ENCODE peak calls at places on chromosomes 12 and 14, in four cellular contexts. J is hypothalamus; T is stimulated activated naive CD8-positive, alpha-beta T cell treated with anti-CD3 and anti-CD28 coated beads, Interleukin-15, Interleukin-2, amounts not matched to agents 100 U/mL and 50 U/mL, for 24 hours; M is brain microvascular endothelial cell. D is an unnamed sample.

GRCh38 chr12:8446642-8447547 is 8.9 kb upstream of the CLEC6A start:
- DNase-seq in J (no peak), M (no peak), T (no peak), D (no peak)

GRCh38 chr14:60721331-60722162 is 2.6 kb downstream of the SIX4 start:
- DNase-seq in M (peak), T (peak), J (no peak), D (peak)

GRCh38 chr14:69346710-69347109 is 51.4 kb downstream of the ERH start:
- DNase-seq in T (peak), M (no peak), J (no peak), D (no peak)

GRCh38 chr14:99929601-99930000 is 135.6 kb upstream of the EVL start:
- DNase-seq in T (no peak), M (no peak), J (no peak), D (no peak)

GRCh38 chr12:96352161-96352835 is 47.9 kb downstream of the CDK17 start:
- DNase-seq in M (no peak), T (no peak), J (no peak), D (no peak)

GRCh38 chr14:63759454-63759853 is 31.6 kb upstream of the SGPP1 start:
- DNase-seq in M (no peak), T (no peak), J (no peak), D (no peak)

GRCh38 chr12:82507656-82508055 is 149.3 kb downstream of the METTL25 start:
- DNase-seq in M (no peak), T (no peak), J (no peak), D (no peak)

GRCh38 chr12:109760930-109761630 is 47.5 kb downstream of the FAM222A start:
- DNase-seq in M (no peak), J (no peak), T (no peak), D (no peak)

GRCh38 chr12:47238665-47239064 is 158.9 kb upstream of the AMIGO2 start:
- DNase-seq in M (no peak), T (no peak), J (no peak), D (no peak)

GRCh38 chr14:104277416-104278213 is 139.2 kb downstream of the KIF26A start:
- DNase-seq in J (no peak), M (no peak), T (no peak), D (no peak)

GRCh38 chr12:11662369-11662768 is 12.9 kb downstream of the ETV6 start:
- DNase-seq in J (no peak), M (no peak), T (no peak), D (no peak)

GRCh38 chr12:92987362-92987761 is 58.3 kb upstream of the EEA1 start:
- DNase-seq in J (no peak), T (no peak), M (peak), D (peak)

GRCh38 chr14:57866199-57866755 is 385 bp upstream of the SLC35F4 start:
- DNase-seq in T (no peak), M (no peak), J (no peak), D (no peak)

GRCh38 chr14:73753887-73754880 is 40.0 kb upstream of the PNMA1 start:
- DNase-seq in J (peak), M (no peak), T (peak), D (peak)

GRCh38 chr14:101098641-101099040 is 195.1 kb upstream of the RTL1 start:
- DNase-seq in J (no peak), T (no peak), M (peak), D (no peak)

GRCh38 chr12:120630139-120630895 is 10.1 kb upstream of the CABP1 start:
- DNase-seq in M (no peak), T (no peak), J (peak), D (no peak)

GRCh38 chr14:44778562-44778961 is 183.2 kb downstream of the KLHL28 start:
- DNase-seq in M (no peak), T (no peak), J (no peak), D (no peak)

GRCh38 chr14:66746316-66747006 is 238.5 kb downstream of the GPHN start:
- DNase-seq in T (no peak), J (no peak), M (peak), D (no peak)

GRCh38 chr14:100441271-100441947 is 118.3 kb downstream of the SLC25A47 start:
- DNase-seq in J (no peak), T (no peak), M (no peak), D (no peak)

GRCh38 chr12:8662592-8662991 is at the start of gene MFAP5:
- DNase-seq in M (no peak), T (no peak), J (no peak), D (no peak)

GRCh38 chr12:111437816-111438454 is 32.2 kb downstream of the SH2B3 start:
- DNase-seq in M (peak), T (peak), J (no peak), D (peak)

GRCh38 chr12:27523305-27523641 is 733 bp upstream of the PPFIBP1 start:
- DNase-seq in T (no peak), J (no peak), M (no peak), D (no peak)

GRCh38 chr14:63938198-63939005 is 85.6 kb downstream of the SYNE2 start:
- DNase-seq in M (no peak), T (peak), J (no peak), D (no peak)

GRCh38 chr12:126355346-126355745 is 1290.1 kb downstream of the AACS start:
- DNase-seq in M (no peak), T (no peak), J (no peak), D (no peak)

GRCh38 chr12:47905313-47905730 is 528 bp upstream of the VDR start:
- DNase-seq in T (peak), J (peak), M (no peak), D (no peak)

GRCh38 chr12:124680863-124681778 is 113.7 kb upstream of the NCOR2 start:
- DNase-seq in J (no peak), M (peak), T (peak), D (no peak)

GRCh38 chr14:45491914-45492313 is 238.9 kb upstream of the MIS18BP1 start:
- DNase-seq in M (no peak), T (no peak), J (no peak), D (no peak)

GRCh38 chr14:92135269-92135668 is 13.5 kb downstream of the CPSF2 start:
- DNase-seq in M (no peak), T (no peak), J (no peak), D (no peak)

GRCh38 chr12:5967645-5968415 is 22.8 kb upstream of the ANO2 start:
- DNase-seq in M (no peak), J (no peak), T (no peak), D (no peak)

GRCh38 chr12:44696542-44696941 is 179.6 kb downstream of the NELL2 start:
- DNase-seq in J (no peak), M (no peak), T (no peak), D (no peak)

GRCh38 chr12:12467701-12468218 is 94.9 kb downstream of the DUSP16 start:
- DNase-seq in J (peak), T (peak), M (no peak), D (no peak)

D was measured in naive B cell.